ENCODE peak calls at places on chromosomes 1 and 21, in seven cellular contexts. D is activated naive CD4-positive, alpha-beta T cell treated with anti-CD3 and anti-CD28 coated beads, Interleukin-2, amount 10 ng/mL, durations not matched to agents 7 days and 5 days; I is GDM1; T is CD8-positive, alpha-beta memory T cell; K is substantia nigra; M is stromal cell of bone marrow; Z is psoas muscle. A is an unnamed sample.

GRCh38 chr1:237197470-237198425 is 155.8 kb downstream of the RYR2 start:
- DNase-seq in D (no peak), I (no peak), T (no peak), K (no peak), M (no peak), Z (no peak), A (no peak)

GRCh38 chr1:201783572-201783971 is 45.4 kb upstream of the IPO9 start:
- DNase-seq in D (no peak), I (no peak), T (no peak), K (no peak), M (no peak), Z (no peak), A (no peak)

GRCh38 chr1:170213598-170213997 is 67.8 kb downstream of the NTMT2 start:
- DNase-seq in D (no peak), I (no peak), T (no peak), K (no peak), M (peak), Z (peak), A (no peak)

GRCh38 chr1:25743164-25744139 is 56.5 kb upstream of the SELENON start:
- DNase-seq in D (no peak), I (no peak), T (peak), K (no peak), M (peak), Z (peak), A (no peak)

GRCh38 chr1:37131281-37131680 is 97.0 kb upstream of the GRIK3 start:
- DNase-seq in D (no peak), I (no peak), T (no peak), K (no peak), M (no peak), Z (no peak), A (no peak)

GRCh38 chr1:43582162-43582566 is 51.5 kb downstream of the PTPRF start:
- DNase-seq in D (peak), I (no peak), T (peak), K (no peak), M (peak), Z (peak), A (peak)

GRCh38 chr1:86436041-86436440 is 12.1 kb downstream of the CLCA2 start:
- DNase-seq in D (no peak), I (no peak), T (no peak), K (no peak), M (no peak), Z (no peak), A (no peak)

GRCh38 chr1:223258751-223259177 is 105.2 kb downstream of the SUSD4 start:
- DNase-seq in D (no peak), I (no peak), T (no peak), K (no peak), M (peak), Z (no peak), A (no peak)

GRCh38 chr1:161193561-161194235 is 5.2 kb downstream of the ADAMTS4 start:
- DNase-seq in D (no peak), I (no peak), T (no peak), K (peak), M (no peak), Z (peak), A (no peak)

GRCh38 chr1:8821084-8821483 is 3.6 kb upstream of the RERE start:
- DNase-seq in D (no peak), I (no peak), T (no peak), K (no peak), M (no peak), Z (no peak), A (no peak)

GRCh38 chr1:18529714-18530113 is 49.0 kb downstream of the KLHDC7A start:
- DNase-seq in D (no peak), I (no peak), T (no peak), K (no peak), M (no peak), Z (no peak), A (no peak)

GRCh38 chr1:1264868-1265272 is 8.8 kb downstream of the UBE2J2 start:
- DNase-seq in D (no peak), I (no peak), T (no peak), K (no peak), M (peak), Z (no peak), A (peak)

GRCh38 chr1:88801575-88802208 is 89.7 kb downstream of the GTF2B start:
- DNase-seq in D (no peak), I (peak), T (no peak), K (no peak), M (no peak), Z (no peak), A (no peak)

GRCh38 chr1:159700312-159700711 is 14.1 kb downstream of the CRP start:
- DNase-seq in D (no peak), I (no peak), T (no peak), K (no peak), M (no peak), Z (no peak), A (no peak)

GRCh38 chr21:44461005-44461404 is 5.7 kb downstream of the LRRC3 start:
- DNase-seq in D (no peak), I (no peak), T (no peak), K (no peak), M (no peak), Z (no peak), A (no peak)

GRCh38 chr1:192261476-192261875 is 55.3 kb upstream of the RGS21 start:
- DNase-seq in D (no peak), I (no peak), T (no peak), K (no peak), M (no peak), Z (no peak), A (no peak)

GRCh38 chr1:164614316-164614715 is 55.3 kb downstream of the PBX1 start:
- DNase-seq in D (no peak), I (no peak), T (no peak), K (no peak), M (no peak), Z (no peak), A (no peak)

GRCh38 chr1:214604543-214604942 is 1.5 kb downstream of the CENPF start:
- DNase-seq in D (no peak), I (no peak), T (no peak), K (no peak), M (no peak), Z (no peak), A (no peak)

GRCh38 chr1:146032613-146033219 is 11.2 kb upstream of the HJV start:
- DNase-seq in D (no peak), I (peak), T (no peak), K (no peak), M (peak), Z (no peak), A (no peak)

GRCh38 chr1:245879091-245879490 is 628.0 kb downstream of the SMYD3 start:
- DNase-seq in D (no peak), I (no peak), T (no peak), K (no peak), M (no peak), Z (no peak), A (no peak)

GRCh38 chr1:17630048-17630830 is 90.7 kb downstream of the ARHGEF10L start:
- DNase-seq in D (no peak), I (no peak), T (no peak), K (no peak), M (peak), Z (peak), A (no peak)

A was measured in AG04449.